ENCODE peak calls at places on chromosome 13, in six cellular contexts. H is stimulated activated CD4-positive, alpha-beta T cell treated with anti-CD3 and anti-CD28 coated beads, Interleukin-2, amount 100 ng/mL, for 48 hours; O is activated B cell treated with CpG ODN at 0.5 μM for 24 hours; E is keratinocyte; F is NCI-H345; B is T-helper 9 cell. D is an unnamed sample.

GRCh38 chr13:29520671-29521070 is 74.8 kb downstream of the SLC7A1 start:
- DNase-seq in H (no peak), O (no peak), E (no peak), F (no peak), B (no peak), D (no peak)

GRCh38 chr13:93227280-93227905 is 786 bp downstream of the GPC6 start:
- DNase-seq in H (no peak), O (no peak), E (no peak), F (peak), B (no peak), D (peak)

GRCh38 chr13:100269837-100270236 is 180.9 kb downstream of the PCCA start:
- DNase-seq in H (no peak), O (no peak), E (no peak), F (no peak), B (no peak), D (peak)

GRCh38 chr13:75544681-75545333 is 4.8 kb upstream of the UCHL3 start:
- DNase-seq in H (no peak), O (no peak), E (no peak), F (no peak), B (no peak), D (no peak)

GRCh38 chr13:43303040-43303729 is 279.8 kb downstream of the DNAJC15 start:
- DNase-seq in H (no peak), O (no peak), E (no peak), F (peak), B (no peak), D (peak)

GRCh38 chr13:28336193-28336657 is 158.7 kb downstream of the FLT1 start:
- DNase-seq in H (no peak), O (no peak), E (no peak), F (no peak), B (no peak), D (no peak)

GRCh38 chr13:78182813-78183212 is 264.2 kb upstream of the EDNRB start:
- DNase-seq in H (no peak), O (no peak), E (no peak), F (no peak), B (no peak), D (no peak)

GRCh38 chr13:110592670-110593069 is 22.7 kb upstream of the NAXD start:
- DNase-seq in H (no peak), O (no peak), E (no peak), F (no peak), B (no peak), D (no peak)

GRCh38 chr13:75139291-75139690 is 342.7 kb downstream of the TBC1D4 start:
- DNase-seq in H (no peak), O (no peak), E (no peak), F (no peak), B (no peak), D (no peak)

GRCh38 chr13:36366023-36366422 is 19.8 kb upstream of the SPART start:
- DNase-seq in H (no peak), O (no peak), E (no peak), F (no peak), B (no peak), D (no peak)

GRCh38 chr13:102878491-102878890 is 32.7 kb downstream of the ERCC5 start:
- DNase-seq in H (no peak), O (no peak), E (no peak), F (no peak), B (no peak), D (no peak)

GRCh38 chr13:42728507-42729180 is 52.7 kb upstream of the FAM216B start:
- DNase-seq in H (no peak), O (no peak), E (no peak), F (no peak), B (no peak), D (no peak)

GRCh38 chr13:30744056-30744684 is 8.8 kb downstream of the ALOX5AP start:
- DNase-seq in H (peak), O (peak), E (no peak), F (no peak), B (peak), D (peak)

GRCh38 chr13:31115616-31116015 is 46.1 kb downstream of the HSPH1 start:
- DNase-seq in H (no peak), O (no peak), E (no peak), F (peak), B (no peak), D (peak)

GRCh38 chr13:48126944-48127814 is 32.3 kb upstream of the MED4 start:
- DNase-seq in H (peak), O (no peak), E (no peak), F (peak), B (no peak), D (peak)

GRCh38 chr13:48475230-48475629 is 57.6 kb downstream of the RCBTB2 start:
- DNase-seq in H (no peak), O (no peak), E (no peak), F (no peak), B (no peak), D (no peak)

GRCh38 chr13:68988176-68988575 is 1119.5 kb upstream of the ATXN8OS start:
- DNase-seq in H (no peak), O (no peak), E (no peak), F (no peak), B (no peak), D (no peak)

GRCh38 chr13:39603424-39603947 is 493 bp upstream of the LHFPL6 start:
- DNase-seq in H (no peak), O (no peak), E (no peak), F (peak), B (no peak), D (peak)

GRCh38 chr13:112102243-112102642 is 35.3 kb downstream of the SOX1 start:
- DNase-seq in H (no peak), O (no peak), E (no peak), F (peak), B (no peak), D (peak)

GRCh38 chr13:112247471-112248405 is 128.4 kb upstream of the SPACA7 start:
- DNase-seq in H (no peak), O (no peak), E (no peak), F (no peak), B (no peak), D (no peak)

GRCh38 chr13:61204025-61204424 is 211.6 kb downstream of the PCDH20 start:
- DNase-seq in H (no peak), O (no peak), E (no peak), F (no peak), B (no peak), D (no peak)

GRCh38 chr13:72651196-72651595 is 76.2 kb downstream of the MZT1 start:
- DNase-seq in H (no peak), O (no peak), E (no peak), F (no peak), B (no peak), D (no peak)